ENCODE peak calls at places on chromosome 2, in eight cellular contexts. E is testis, C is breast epithelium, F is stomach, J is uterus, B is prostate gland, X is body of pancreas, I is spleen. G is an unnamed sample.

GRCh38 chr2:223884399-223884798 is 47.0 kb upstream of the AP1S3 start:
- DNase-seq in E (no peak), C (no peak), F (no peak), J (no peak), B (no peak), X (no peak), I (no peak), G (no peak)

GRCh38 chr2:225779829-225780228 is 380.3 kb downstream of the NYAP2 start:
- DNase-seq in E (no peak), C (no peak), F (no peak), J (no peak), B (no peak), X (no peak), I (no peak), G (no peak)

GRCh38 chr2:8488001-8488738 is 193.7 kb upstream of the ID2 start:
- DNase-seq in E (no peak), C (no peak), F (no peak), J (no peak), B (no peak), X (no peak), I (no peak), G (no peak)

GRCh38 chr2:224042191-224042696 is 3.2 kb upstream of the SERPINE2 start:
- DNase-seq in E (peak), C (no peak), F (no peak), J (no peak), B (no peak), X (no peak), I (no peak), G (no peak)

GRCh38 chr2:119255760-119256573 is 32.3 kb downstream of the STEAP3 start:
- DNase-seq in E (peak), C (no peak), F (no peak), J (no peak), B (no peak), X (no peak), I (no peak), G (peak)

GRCh38 chr2:8018956-8019355 is 662.9 kb upstream of the ID2 start:
- DNase-seq in E (no peak), C (no peak), F (no peak), J (no peak), B (no peak), X (no peak), I (no peak), G (no peak)

GRCh38 chr2:118294063-118294462 is 205.8 kb downstream of the INSIG2 start:
- DNase-seq in E (no peak), C (no peak), F (no peak), J (no peak), B (no peak), X (no peak), I (no peak), G (peak)

GRCh38 chr2:54666741-54667639 is 56.5 kb upstream of the EML6 start:
- DNase-seq in E (no peak), C (no peak), F (peak), J (peak), B (peak), X (peak), I (no peak), G (no peak)

GRCh38 chr2:192197387-192197786 is 2.7 kb upstream of the TMEFF2 start:
- DNase-seq in E (no peak), C (no peak), F (no peak), J (no peak), B (no peak), X (no peak), I (no peak), G (no peak)

GRCh38 chr2:45984366-45984765 is 312.8 kb upstream of the EPAS1 start:
- DNase-seq in E (no peak), C (no peak), F (no peak), J (no peak), B (no peak), X (no peak), I (no peak), G (no peak)

GRCh38 chr2:206296128-206296527 is 21.7 kb downstream of the ZDBF2 start:
- DNase-seq in E (no peak), C (no peak), F (no peak), J (no peak), B (no peak), X (no peak), I (no peak), G (no peak)

GRCh38 chr2:195038158-195038557 is 618.9 kb upstream of the SLC39A10 start:
- DNase-seq in E (peak), C (no peak), F (no peak), J (no peak), B (peak), X (no peak), I (no peak), G (no peak)

GRCh38 chr2:42652086-42652485 is 83.7 kb downstream of the MTA3 start:
- DNase-seq in E (no peak), C (no peak), F (no peak), J (no peak), B (no peak), X (no peak), I (no peak), G (no peak)

GRCh38 chr2:205524656-205525055 is 157.6 kb upstream of the NRP2 start:
- DNase-seq in E (no peak), C (no peak), F (peak), J (no peak), B (no peak), X (no peak), I (no peak), G (no peak)

GRCh38 chr2:16853088-16853487 is 187.5 kb upstream of the CYRIA start:
- DNase-seq in E (no peak), C (no peak), F (no peak), J (no peak), B (no peak), X (no peak), I (no peak), G (no peak)

GRCh38 chr2:238160206-238161129 is 1.7 kb downstream of the ERFE start:
- DNase-seq in E (no peak), C (no peak), F (no peak), J (no peak), B (no peak), X (no peak), I (peak), G (peak)

GRCh38 chr2:63888490-63889402 is 47.0 kb downstream of the UGP2 start:
- DNase-seq in E (peak), C (peak), F (peak), J (peak), B (peak), X (peak), I (no peak), G (peak)

GRCh38 chr2:171436307-171436706 is 2.3 kb downstream of the DCAF17 start:
- DNase-seq in E (no peak), C (no peak), F (no peak), J (no peak), B (no peak), X (no peak), I (no peak), G (no peak)

GRCh38 chr2:124258481-124258880 is 233.4 kb downstream of the CNTNAP5 start:
- DNase-seq in E (no peak), C (no peak), F (no peak), J (no peak), B (no peak), X (no peak), I (no peak), G (no peak)

GRCh38 chr2:160138406-160138805 is 61.7 kb downstream of the ITGB6 start:
- DNase-seq in E (no peak), C (no peak), F (no peak), J (no peak), B (no peak), X (no peak), I (no peak), G (no peak)

GRCh38 chr2:239315308-239315707 is 85.5 kb downstream of the HDAC4 start:
- DNase-seq in E (peak), C (no peak), F (peak), J (no peak), B (no peak), X (no peak), I (peak), G (no peak)

GRCh38 chr2:926259-926780 is 24.3 kb upstream of the SNTG2 start:
- DNase-seq in E (no peak), C (no peak), F (no peak), J (no peak), B (no peak), X (no peak), I (no peak), G (no peak)

GRCh38 chr2:20514596-20515269 is 67.9 kb downstream of the RHOB start:
- DNase-seq in E (no peak), C (no peak), F (no peak), J (no peak), B (no peak), X (no peak), I (peak), G (no peak)

GRCh38 chr2:219551412-219551811 is 7.6 kb downstream of the TMEM198 start:
- DNase-seq in E (peak), C (no peak), F (no peak), J (peak), B (no peak), X (no peak), I (peak), G (no peak)

GRCh38 chr2:26768759-26769500 is 4.8 kb downstream of the SLC35F6 start:
- DNase-seq in E (peak), C (peak), F (peak), J (peak), B (peak), X (no peak), I (peak), G (peak)

GRCh38 chr2:213490087-213490486 is 205.8 kb downstream of the SPAG16 start:
- DNase-seq in E (no peak), C (no peak), F (no peak), J (no peak), B (no peak), X (no peak), I (no peak), G (no peak)

GRCh38 chr2:26555246-26556133 is 77.6 kb upstream of the OTOF start:
- DNase-seq in E (no peak), C (no peak), F (no peak), J (no peak), B (no peak), X (no peak), I (peak), G (peak)

GRCh38 chr2:45698538-45698937 is 47.1 kb downstream of the PRKCE start:
- DNase-seq in E (no peak), C (no peak), F (no peak), J (no peak), B (no peak), X (no peak), I (no peak), G (no peak)

GRCh38 chr2:127104881-127105655 is 1.9 kb downstream of the BIN1 start:
- DNase-seq in E (no peak), C (no peak), F (no peak), J (peak), B (no peak), X (peak), I (peak), G (no peak)
- H3K4me3 ChIP-seq in E (peak), C (peak), F (peak), J (peak), B (peak), X (no peak), I (peak), G (no peak)

GRCh38 chr2:66995636-66996035 is 401.5 kb upstream of the ETAA1 start:
- DNase-seq in E (no peak), C (no peak), F (no peak), J (no peak), B (no peak), X (no peak), I (no peak), G (no peak)
- TF ChIP-seq POLR2A in E (no peak), C (no peak), F (no peak), J (no peak), B (no peak), X (no peak), I (no peak), G (no peak)

DNA sequence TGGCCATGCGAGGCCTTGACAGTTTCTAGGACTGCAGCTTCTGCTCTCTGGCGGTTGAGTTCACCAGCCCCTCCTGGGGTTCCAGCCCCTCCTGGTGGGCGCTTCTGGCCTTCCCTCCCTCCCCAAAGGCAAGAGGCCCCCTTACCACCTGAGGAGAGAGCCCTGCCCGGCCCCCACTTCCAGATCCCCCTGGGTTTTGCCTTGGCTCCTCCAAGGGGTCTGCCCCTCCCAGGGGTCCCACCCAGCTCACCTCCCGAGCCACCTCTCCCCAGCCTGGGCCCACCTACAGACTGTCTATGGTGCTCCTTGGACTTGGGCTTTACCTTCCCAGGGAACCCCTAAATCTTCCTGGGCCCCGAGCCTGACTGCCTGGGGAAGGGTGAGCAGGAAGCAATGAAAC is 264.5 kb downstream of the ATAD2B start:
- DNase-seq in E (no peak), C (no peak), F (no peak), J (no peak), B (no peak), X (no peak), I (no peak), G (no peak)
- H3K4me3 ChIP-seq in E (no peak), C (no peak), F (no peak), J (no peak), B (no peak), X (no peak), I (no peak), G (no peak)

GRCh38 chr2:3379647-3380534 is at the start of gene TRAPPC12:
- DNase-seq in E (peak), C (peak), F (peak), J (peak), B (peak), X (peak), I (peak), G (peak)
- TF ChIP-seq POLR2A in E (peak), C (peak), F (no peak), J (peak), B (peak), X (peak), I (no peak), G (peak)

GRCh38 chr2:33782395-33783239 is 183.5 kb upstream of the FAM98A start:
- DNase-seq in E (no peak), C (no peak), F (no peak), J (no peak), B (peak), X (no peak), I (no peak), G (peak)

GRCh38 chr2:33785201-33786106 is 186.4 kb upstream of the FAM98A start:
- DNase-seq in E (no peak), C (no peak), F (no peak), J (no peak), B (no peak), X (no peak), I (no peak), G (no peak)

GRCh38 chr2:33786881-33787280 is 187.8 kb upstream of the FAM98A start:
- DNase-seq in E (no peak), C (no peak), F (no peak), J (no peak), B (no peak), X (no peak), I (no peak), G (no peak)

GRCh38 chr2:33788044-33788443 is 188.9 kb upstream of the FAM98A start:
- DNase-seq in E (no peak), C (no peak), F (no peak), J (no peak), B (no peak), X (no peak), I (no peak), G (no peak)

GRCh38 chr2:33784488-33784887 is 185.4 kb upstream of the FAM98A start:
- DNase-seq in E (no peak), C (no peak), F (no peak), J (no peak), B (no peak), X (no peak), I (no peak), G (no peak)
- H3K4me3 ChIP-seq in E (no peak), C (no peak), F (no peak), J (no peak), B (no peak), X (no peak), I (no peak), G (no peak)

GRCh38 chr2:164622338-164623106 is 1.2 kb upstream of the GRB14 start:
- DNase-seq in E (no peak), C (no peak), F (no peak), J (no peak), B (no peak), X (no peak), I (no peak), G (no peak)

GRCh38 chr2:164617466-164617865 is 3.8 kb downstream of the GRB14 start:
- DNase-seq in E (no peak), C (no peak), F (no peak), J (no peak), B (no peak), X (no peak), I (no peak), G (no peak)

GRCh38 chr2:164621761-164622105 is 451 bp upstream of the GRB14 start:
- DNase-seq in E (no peak), C (no peak), F (no peak), J (no peak), B (no peak), X (peak), I (no peak), G (no peak)

GRCh38 chr2:164624296-164624695 is 3.0 kb upstream of the GRB14 start:
- DNase-seq in E (no peak), C (no peak), F (no peak), J (no peak), B (no peak), X (no peak), I (no peak), G (no peak)

DNA sequence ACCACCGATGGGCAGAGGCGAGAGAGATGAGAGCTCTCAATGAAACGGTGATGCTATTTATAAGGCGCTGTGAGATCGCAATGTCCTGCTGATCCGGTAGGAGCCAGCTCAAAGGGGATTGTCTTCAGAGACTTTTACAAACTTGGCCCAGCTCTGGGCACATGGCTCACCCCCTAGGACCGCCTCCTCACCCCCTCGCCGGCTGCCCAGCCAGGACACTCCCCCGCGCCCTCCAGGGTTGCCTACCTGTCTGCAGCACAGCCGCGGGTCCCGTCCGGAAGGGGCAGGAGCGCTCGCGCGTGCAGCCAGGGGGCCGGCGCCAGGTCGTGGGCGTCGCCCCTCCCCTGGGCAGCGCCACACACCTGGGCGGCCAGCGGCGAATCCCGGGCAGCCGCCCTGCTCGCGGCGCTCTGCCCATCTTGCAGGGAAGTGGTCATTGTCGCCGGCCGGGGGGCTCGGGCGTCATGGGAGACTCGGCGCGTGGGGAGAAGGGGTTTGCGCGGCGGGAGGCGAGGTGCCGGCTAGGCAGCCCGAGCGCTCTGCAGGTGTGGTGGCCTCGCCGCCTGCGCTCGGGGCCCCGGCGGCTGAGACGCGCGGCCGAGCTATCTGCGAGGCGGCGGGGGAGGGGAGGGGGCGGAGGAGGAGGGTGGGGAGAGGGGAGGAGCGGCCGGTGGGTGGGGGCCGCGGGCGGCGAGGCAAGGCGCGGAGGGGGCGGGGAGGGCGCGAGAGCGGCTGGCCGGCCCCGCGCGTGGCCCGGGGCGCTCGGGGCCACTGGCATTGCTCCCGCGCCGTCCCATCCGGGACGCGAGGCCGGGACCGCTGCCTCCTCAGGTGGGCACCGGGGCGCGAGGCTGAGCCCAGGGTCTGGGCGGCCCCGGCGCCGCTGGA is at the start of gene GRB14:
- DNase-seq in E (peak), C (peak), F (peak), J (no peak), B (peak), X (peak), I (peak), G (no peak)
- TF ChIP-seq POLR2A in E (no peak), C (no peak), F (no peak), J (no peak), B (no peak), X (peak), I (no peak), G (no peak)

GRCh38 chr2:74504591-74504990 is 2.9 kb downstream of the PCGF1 start:
- DNase-seq in E (no peak), C (no peak), F (no peak), J (no peak), B (no peak), X (no peak), I (peak), G (no peak)
- H3K4me3 ChIP-seq in E (no peak), C (no peak), F (peak), J (no peak), B (no peak), X (no peak), I (no peak), G (no peak)

GRCh38 chr2:216881411-216881810 is 21.5 kb upstream of the TNP1 start:
- DNase-seq in E (no peak), C (no peak), F (no peak), J (no peak), B (no peak), X (no peak), I (no peak), G (no peak)

GRCh38 chr2:216885117-216885553 is 25.3 kb upstream of the TNP1 start:
- DNase-seq in E (no peak), C (no peak), F (no peak), J (no peak), B (no peak), X (no peak), I (peak), G (no peak)

GRCh38 chr2:216882876-216883275 is 23.0 kb upstream of the TNP1 start:
- DNase-seq in E (no peak), C (no peak), F (peak), J (no peak), B (no peak), X (no peak), I (no peak), G (no peak)

GRCh38 chr2:216887132-216887531 is 27.3 kb upstream of the TNP1 start:
- DNase-seq in E (no peak), C (no peak), F (peak), J (no peak), B (no peak), X (no peak), I (no peak), G (no peak)

GRCh38 chr2:216884347-216884746 is 24.5 kb upstream of the TNP1 start:
- DNase-seq in E (no peak), C (no peak), F (no peak), J (no peak), B (no peak), X (no peak), I (no peak), G (no peak)
- TF ChIP-seq POLR2A in E (no peak), C (no peak), F (no peak), J (no peak), B (no peak), X (no peak), I (no peak), G (no peak)